ENCODE peak calls at places on chromosomes 16 and 17, in nine cellular contexts. X, Y, G, L, Z, F, W, T and Q are unnamed samples.

GRCh38 chr16:69444873-69445517 is 20.6 kb downstream of the CYB5B start:
- DNase-seq in X (no peak), Y (no peak), G (peak), L (no peak), Z (no peak), F (no peak), W (no peak), T (no peak), Q (no peak)

GRCh38 chr16:53105565-53105964 is 50.8 kb downstream of the CHD9 start:
- DNase-seq in X (no peak), Y (no peak), G (no peak), L (no peak), Z (no peak), F (no peak), W (no peak), T (no peak), Q (no peak)

GRCh38 chr17:39002991-39003715 is 36.0 kb upstream of the FBXO47 start:
- DNase-seq in X (no peak), Y (no peak), G (peak), L (no peak), Z (no peak), F (no peak), W (no peak), T (no peak), Q (no peak)

GRCh38 chr17:44354582-44355309 is 8.9 kb downstream of the FAM171A2 start:
- DNase-seq in X (peak), Y (peak), G (peak), L (no peak), Z (no peak), F (peak), W (peak), T (no peak), Q (no peak)

GRCh38 chr17:21214777-21215541 is 998 bp upstream of the TMEM11 start:
- DNase-seq in X (peak), Y (peak), G (peak), L (peak), Z (no peak), F (peak), W (peak), T (no peak), Q (no peak)

GRCh38 chr17:17710355-17710727 is 29.1 kb downstream of the RAI1 start:
- DNase-seq in X (no peak), Y (no peak), G (no peak), L (no peak), Z (no peak), F (no peak), W (no peak), T (no peak), Q (no peak)

GRCh38 chr16:67963325-67964321 is 4.8 kb downstream of the SLC12A4 start:
- DNase-seq in X (no peak), Y (peak), G (peak), L (no peak), Z (no peak), F (no peak), W (no peak), T (no peak), Q (no peak)

GRCh38 chr17:51640108-51640622 is 379.8 kb downstream of the UTP18 start:
- DNase-seq in X (peak), Y (peak), G (no peak), L (peak), Z (peak), F (peak), W (no peak), T (peak), Q (no peak)

GRCh38 chr17:58333396-58334207 is 5.0 kb upstream of the TSPOAP1 start:
- DNase-seq in X (no peak), Y (no peak), G (no peak), L (no peak), Z (peak), F (peak), W (no peak), T (no peak), Q (no peak)

GRCh38 chr16:85569615-85570212 is 43.4 kb upstream of the GSE1 start:
- DNase-seq in X (no peak), Y (peak), G (peak), L (peak), Z (peak), F (peak), W (no peak), T (no peak), Q (peak)

GRCh38 chr16:78916928-78917545 is 683.5 kb downstream of the MAF start:
- DNase-seq in X (no peak), Y (no peak), G (no peak), L (no peak), Z (no peak), F (no peak), W (no peak), T (no peak), Q (no peak)

GRCh38 chr16:68374251-68374805 is 63.5 kb downstream of the PRMT7 start:
- DNase-seq in X (no peak), Y (no peak), G (no peak), L (no peak), Z (no peak), F (no peak), W (peak), T (no peak), Q (no peak)

GRCh38 chr17:62179525-62180161 is 114.6 kb upstream of the MED13 start:
- DNase-seq in X (no peak), Y (no peak), G (peak), L (peak), Z (no peak), F (no peak), W (peak), T (peak), Q (no peak)

GRCh38 chr17:55089955-55090573 is 121.5 kb downstream of the STXBP4 start:
- DNase-seq in X (peak), Y (peak), G (peak), L (peak), Z (no peak), F (no peak), W (no peak), T (peak), Q (no peak)

GRCh38 chr16:4309833-4310266 is 6.0 kb upstream of the GLIS2 start:
- DNase-seq in X (peak), Y (peak), G (peak), L (peak), Z (no peak), F (peak), W (peak), T (peak), Q (peak)

GRCh38 chr17:73724341-73724740 is 80.1 kb upstream of the SDK2 start:
- DNase-seq in X (no peak), Y (no peak), G (no peak), L (no peak), Z (no peak), F (no peak), W (no peak), T (no peak), Q (no peak)

GRCh38 chr16:54208262-54208661 is 78.3 kb downstream of the IRX3 start:
- DNase-seq in X (peak), Y (no peak), G (peak), L (no peak), Z (no peak), F (no peak), W (no peak), T (no peak), Q (no peak)

GRCh38 chr17:35801583-35802224 is 6.3 kb upstream of the MMP28 start:
- DNase-seq in X (no peak), Y (no peak), G (peak), L (no peak), Z (peak), F (peak), W (peak), T (no peak), Q (no peak)

GRCh38 chr17:2423271-2423670 is 22.4 kb upstream of the MNT start:
- DNase-seq in X (no peak), Y (no peak), G (no peak), L (no peak), Z (no peak), F (no peak), W (no peak), T (no peak), Q (no peak)

GRCh38 chr17:15465045-15465701 is 2.2 kb downstream of the CDRT4 start:
- DNase-seq in X (no peak), Y (no peak), G (no peak), L (no peak), Z (no peak), F (no peak), W (no peak), T (no peak), Q (no peak)

GRCh38 chr16:19885456-19886060 is 910 bp upstream of the GPRC5B start:
- DNase-seq in X (no peak), Y (peak), G (no peak), L (no peak), Z (no peak), F (no peak), W (no peak), T (no peak), Q (no peak)

GRCh38 chr17:74937064-74938051 is 1.7 kb downstream of the OTOP3 start:
- DNase-seq in X (peak), Y (peak), G (no peak), L (peak), Z (no peak), F (no peak), W (no peak), T (no peak), Q (no peak)

GRCh38 chr16:51441331-51441730 is 290.3 kb upstream of the SALL1 start:
- DNase-seq in X (no peak), Y (no peak), G (no peak), L (no peak), Z (no peak), F (no peak), W (no peak), T (no peak), Q (no peak)

GRCh38 chr16:17271687-17272086 is 199.1 kb downstream of the XYLT1 start:
- DNase-seq in X (no peak), Y (no peak), G (peak), L (no peak), Z (peak), F (no peak), W (peak), T (no peak), Q (no peak)

GRCh38 chr16:71474864-71475263 is 12.8 kb upstream of the ZNF23 start:
- DNase-seq in X (no peak), Y (no peak), G (peak), L (peak), Z (no peak), F (no peak), W (no peak), T (peak), Q (no peak)

GRCh38 chr17:76527430-76528111 is 9.9 kb downstream of the CYGB start:
- DNase-seq in X (peak), Y (peak), G (no peak), L (peak), Z (peak), F (peak), W (peak), T (no peak), Q (no peak)

GRCh38 chr17:62648247-62648953 is 20.9 kb downstream of the MRC2 start:
- DNase-seq in X (no peak), Y (no peak), G (peak), L (no peak), Z (no peak), F (no peak), W (no peak), T (no peak), Q (no peak)

GRCh38 chr16:57422026-57422944 is 17.7 kb downstream of the CCL17 start:
- DNase-seq in X (peak), Y (peak), G (peak), L (peak), Z (peak), F (peak), W (peak), T (no peak), Q (no peak)

GRCh38 chr17:1072551-1072961 is 75.6 kb downstream of the TIMM22 start:
- DNase-seq in X (no peak), Y (no peak), G (no peak), L (no peak), Z (no peak), F (no peak), W (no peak), T (no peak), Q (no peak)

GRCh38 chr16:20647736-20648135 is 49.7 kb downstream of the ACSM1 start:
- DNase-seq in X (peak), Y (peak), G (no peak), L (no peak), Z (no peak), F (no peak), W (no peak), T (no peak), Q (no peak)

GRCh38 chr16:85778873-85779272 is 20.5 kb downstream of the EMC8 start:
- DNase-seq in X (no peak), Y (no peak), G (no peak), L (no peak), Z (no peak), F (no peak), W (no peak), T (no peak), Q (no peak)

GRCh38 chr17:29855686-29856085 is 74.3 kb downstream of the SSH2 start:
- DNase-seq in X (no peak), Y (no peak), G (peak), L (no peak), Z (no peak), F (no peak), W (no peak), T (no peak), Q (no peak)
- TF ChIP-seq EZH2phosphoT487 in X (no peak), Y (no peak), G (no peak), L (no peak), Z (no peak), F (no peak), W (no peak), T (no peak), Q (no peak)

GRCh38 chr16:11393366-11393765 is 48.1 kb downstream of the RMI2 start:
- DNase-seq in X (no peak), Y (no peak), G (no peak), L (no peak), Z (peak), F (no peak), W (peak), T (no peak), Q (no peak)
- H3K4me2 ChIP-seq in X (no peak), Y (no peak), G (no peak), L (no peak), Z (no peak), F (no peak), W (no peak), T (no peak), Q (no peak)

GRCh38 chr16:60811051-60811608 is 1225.1 kb downstream of the CDH8 start:
- DNase-seq in X (no peak), Y (no peak), G (no peak), L (no peak), Z (no peak), F (no peak), W (no peak), T (no peak), Q (no peak)
- H2AFZ ChIP-seq in X (no peak), Y (no peak), G (no peak), L (no peak), Z (no peak), F (no peak), W (no peak), T (no peak), Q (no peak)

GRCh38 chr16:2778692-2778958 is 1.5 kb upstream of the ELOB start:
- DNase-seq in X (no peak), Y (no peak), G (no peak), L (no peak), Z (no peak), F (no peak), W (no peak), T (no peak), Q (no peak)

GRCh38 chr16:2775765-2776499 is 1.1 kb downstream of the ELOB start:
- DNase-seq in X (no peak), Y (no peak), G (peak), L (no peak), Z (no peak), F (no peak), W (no peak), T (no peak), Q (no peak)

GRCh38 chr16:2775317-2775716 is 1.8 kb downstream of the ELOB start:
- DNase-seq in X (no peak), Y (no peak), G (no peak), L (no peak), Z (no peak), F (no peak), W (no peak), T (no peak), Q (no peak)

GRCh38 chr16:2777231-2777902 is at the start of gene ELOB:
- DNase-seq in X (peak), Y (peak), G (peak), L (peak), Z (peak), F (peak), W (peak), T (peak), Q (peak)

DNA sequence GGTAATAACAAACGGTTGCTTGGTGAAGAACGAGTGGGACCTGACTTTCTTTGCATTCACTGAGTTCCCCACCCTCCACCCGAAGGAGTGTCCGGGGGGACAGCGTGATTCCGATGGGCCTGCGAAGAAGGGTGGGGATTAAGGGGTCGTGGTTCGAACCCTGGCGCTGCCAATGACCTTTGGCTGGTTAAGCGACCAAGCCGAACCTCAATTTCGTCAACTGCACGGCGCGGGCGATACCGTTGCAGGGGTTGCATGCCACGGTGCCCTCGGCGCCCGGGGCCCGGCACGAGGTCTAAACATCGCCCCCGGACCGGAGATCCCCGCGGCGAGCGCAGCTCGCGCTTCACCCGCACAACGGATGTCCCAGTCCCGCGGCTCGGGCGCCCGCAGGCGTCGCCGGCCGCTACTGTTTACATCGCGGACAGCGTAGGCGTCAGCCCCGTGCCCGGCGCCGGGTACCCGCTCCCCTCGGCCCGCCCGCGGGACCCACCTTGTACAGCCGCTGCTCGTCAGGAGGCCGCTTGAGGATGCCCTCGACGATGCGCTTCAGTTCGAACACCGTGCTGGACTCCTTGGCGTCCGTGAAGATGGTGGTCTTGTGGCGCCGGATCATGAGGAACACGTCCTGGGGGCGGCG is 460 bp downstream of the ELOB start:
- DNase-seq in X (peak), Y (peak), G (peak), L (peak), Z (no peak), F (peak), W (peak), T (no peak), Q (peak)
- TF ChIP-seq EZH2phosphoT487 in X (no peak), Y (no peak), G (no peak), L (no peak), Z (no peak), F (no peak), W (no peak), T (no peak), Q (no peak)

DNA sequence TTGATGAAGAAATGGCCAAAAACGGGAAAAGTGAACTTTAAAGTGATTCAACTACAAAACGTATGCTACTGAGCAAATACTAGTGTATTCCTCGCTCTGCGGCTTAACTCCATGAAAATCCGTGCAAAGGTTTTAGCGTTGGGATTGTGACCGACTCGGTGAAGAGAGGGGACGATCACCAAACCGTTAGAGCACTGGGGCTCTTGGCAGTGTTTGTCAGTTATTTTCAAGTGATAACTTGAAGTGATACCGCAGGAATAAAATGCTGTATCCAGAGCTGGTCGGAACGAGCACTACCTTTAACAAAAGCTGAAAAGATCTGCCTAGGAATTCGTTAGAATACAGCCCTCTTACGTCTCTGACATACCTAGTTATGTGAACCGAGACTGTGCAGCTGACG is 773 bp upstream of the PPM1D start:
- DNase-seq in X (no peak), Y (no peak), G (no peak), L (no peak), Z (peak), F (no peak), W (no peak), T (peak), Q (no peak)
- H3K4me2 ChIP-seq in X (peak), Y (peak), G (peak), L (peak), Z (peak), F (peak), W (peak), T (peak), Q (peak)

GRCh38 chr17:78226752-78227454 is 4.5 kb upstream of the TMEM235 start:
- DNase-seq in X (no peak), Y (no peak), G (no peak), L (peak), Z (no peak), F (no peak), W (no peak), T (no peak), Q (no peak)
- H2AFZ ChIP-seq in X (no peak), Y (no peak), G (no peak), L (peak), Z (no peak), F (no peak), W (no peak), T (no peak), Q (no peak)

GRCh38 chr16:27244363-27244755 is 24.2 kb downstream of the NSMCE1 start:
- DNase-seq in X (no peak), Y (no peak), G (no peak), L (no peak), Z (no peak), F (no peak), W (no peak), T (no peak), Q (no peak)

GRCh38 chr16:27242398-27242797 is 26.2 kb downstream of the NSMCE1 start:
- DNase-seq in X (no peak), Y (no peak), G (no peak), L (no peak), Z (no peak), F (no peak), W (peak), T (no peak), Q (no peak)

GRCh38 chr16:27243725-27244362 is 24.7 kb downstream of the NSMCE1 start:
- DNase-seq in X (no peak), Y (no peak), G (no peak), L (no peak), Z (no peak), F (no peak), W (no peak), T (no peak), Q (no peak)

GRCh38 chr16:27241658-27242057 is 26.9 kb downstream of the NSMCE1 start:
- DNase-seq in X (no peak), Y (no peak), G (no peak), L (no peak), Z (no peak), F (no peak), W (no peak), T (no peak), Q (no peak)

GRCh38 chr16:27242868-27243590 is 25.5 kb downstream of the NSMCE1 start:
- DNase-seq in X (peak), Y (peak), G (peak), L (peak), Z (no peak), F (no peak), W (no peak), T (no peak), Q (peak)
- TF ChIP-seq EZH2phosphoT487 in X (no peak), Y (no peak), G (no peak), L (no peak), Z (no peak), F (no peak), W (no peak), T (no peak), Q (no peak)

GRCh38 chr17:42548993-42549755 is 3.5 kb upstream of the HSD17B1 start:
- DNase-seq in X (no peak), Y (no peak), G (no peak), L (no peak), Z (no peak), F (no peak), W (no peak), T (no peak), Q (no peak)
- H3K4me2 ChIP-seq in X (peak), Y (peak), G (no peak), L (peak), Z (no peak), F (peak), W (peak), T (peak), Q (peak)

GRCh38 chr17:40287159-40287493 is 553 bp upstream of the CDC6 start:
- DNase-seq in X (no peak), Y (no peak), G (no peak), L (no peak), Z (no peak), F (no peak), W (no peak), T (no peak), Q (no peak)
- H2AFZ ChIP-seq in X (peak), Y (no peak), G (no peak), L (no peak), Z (no peak), F (peak), W (peak), T (no peak), Q (peak)

GRCh38 chr17:8120520-8121443 is 2.5 kb upstream of the ALOXE3 start:
- DNase-seq in X (peak), Y (peak), G (peak), L (peak), Z (peak), F (peak), W (peak), T (peak), Q (peak)
- TF ChIP-seq EZH2phosphoT487 in X (no peak), Y (no peak), G (no peak), L (no peak), Z (no peak), F (no peak), W (no peak), T (no peak), Q (no peak)